ENCODE peak calls at places on chromosome 7, in seven cellular contexts. One of them, this sample, is unnamed.

GRCh38 chr7:155166673-155167370 is 96.7 kb downstream of the HTR5A start:
- DNase-seq in K562: peak
- DNase-seq in HepG2: no peak
- DNase-seq in SK-N-SH: no peak
- DNase-seq in H1: no peak
- DNase-seq in HCT116: peak
- DNase-seq in GM12878: no peak
- DNase-seq in this sample: peak

GRCh38 chr7:93179173-93179572 is 31.0 kb upstream of the SAMD9L start:
- DNase-seq in K562: no peak
- DNase-seq in HepG2: no peak
- DNase-seq in SK-N-SH: no peak
- DNase-seq in H1: no peak
- DNase-seq in HCT116: no peak
- DNase-seq in GM12878: no peak
- DNase-seq in this sample: no peak

GRCh38 chr7:1041471-1042160 is 2.7 kb upstream of the GPR146 start:
- DNase-seq in K562: no peak
- DNase-seq in HepG2: no peak
- DNase-seq in SK-N-SH: no peak
- DNase-seq in H1: no peak
- DNase-seq in HCT116: no peak
- DNase-seq in GM12878: no peak
- DNase-seq in this sample: no peak

GRCh38 chr7:158581440-158582088 is 6.1 kb downstream of the PTPRN2 start:
- DNase-seq in K562: no peak
- DNase-seq in HepG2: peak
- DNase-seq in SK-N-SH: no peak
- DNase-seq in H1: no peak
- DNase-seq in HCT116: no peak
- DNase-seq in GM12878: no peak
- DNase-seq in this sample: no peak

GRCh38 chr7:18408461-18408860 is 87.1 kb upstream of the HDAC9 start:
- DNase-seq in K562: no peak
- DNase-seq in HepG2: no peak
- DNase-seq in SK-N-SH: no peak
- DNase-seq in H1: no peak
- DNase-seq in HCT116: no peak
- DNase-seq in GM12878: no peak
- DNase-seq in this sample: no peak

GRCh38 chr7:142130282-142130681 is 18.8 kb downstream of the MGAM2 start:
- DNase-seq in K562: no peak
- DNase-seq in HepG2: no peak
- DNase-seq in SK-N-SH: no peak
- DNase-seq in H1: no peak
- DNase-seq in HCT116: no peak
- DNase-seq in GM12878: no peak
- DNase-seq in this sample: no peak

GRCh38 chr7:143437568-143437967 is 5.7 kb upstream of the TAS2R60 start:
- DNase-seq in K562: no peak
- DNase-seq in HepG2: no peak
- DNase-seq in SK-N-SH: no peak
- DNase-seq in H1: no peak
- DNase-seq in HCT116: no peak
- DNase-seq in GM12878: no peak
- DNase-seq in this sample: no peak

GRCh38 chr7:139915864-139916716 is 87.0 kb downstream of the TBXAS1 start:
- DNase-seq in K562: peak
- DNase-seq in HepG2: no peak
- DNase-seq in SK-N-SH: peak
- DNase-seq in H1: no peak
- DNase-seq in HCT116: peak
- DNase-seq in GM12878: peak
- DNase-seq in this sample: peak

GRCh38 chr7:70669859-70670258 is 462.1 kb upstream of the GALNT17 start:
- DNase-seq in K562: no peak
- DNase-seq in HepG2: no peak
- DNase-seq in SK-N-SH: no peak
- DNase-seq in H1: no peak
- DNase-seq in HCT116: no peak
- DNase-seq in GM12878: no peak
- DNase-seq in this sample: no peak

GRCh38 chr7:92749327-92749730 is 87.0 kb downstream of the CDK6 start:
- DNase-seq in K562: no peak
- DNase-seq in HepG2: no peak
- DNase-seq in SK-N-SH: no peak
- DNase-seq in H1: no peak
- DNase-seq in HCT116: no peak
- DNase-seq in GM12878: no peak
- DNase-seq in this sample: no peak

GRCh38 chr7:80521809-80522208 is 9.9 kb upstream of the GNAT3 start:
- DNase-seq in K562: no peak
- DNase-seq in HepG2: no peak
- DNase-seq in SK-N-SH: no peak
- DNase-seq in H1: no peak
- DNase-seq in HCT116: no peak
- DNase-seq in GM12878: no peak
- DNase-seq in this sample: peak

GRCh38 chr7:151864561-151864960 is 12.4 kb downstream of the PRKAG2 start:
- DNase-seq in K562: no peak
- DNase-seq in HepG2: no peak
- DNase-seq in SK-N-SH: no peak
- DNase-seq in H1: no peak
- DNase-seq in HCT116: no peak
- DNase-seq in GM12878: no peak
- DNase-seq in this sample: no peak

GRCh38 chr7:32298403-32299132 is 191.6 kb downstream of the LSM5 start:
- DNase-seq in K562: no peak
- DNase-seq in HepG2: no peak
- DNase-seq in SK-N-SH: peak
- DNase-seq in H1: no peak
- DNase-seq in HCT116: no peak
- DNase-seq in GM12878: no peak
- DNase-seq in this sample: peak

GRCh38 chr7:111788426-111788825 is 226.1 kb upstream of the IMMP2L start:
- DNase-seq in K562: no peak
- DNase-seq in HepG2: no peak
- DNase-seq in SK-N-SH: no peak
- DNase-seq in H1: no peak
- DNase-seq in HCT116: no peak
- DNase-seq in GM12878: no peak
- DNase-seq in this sample: no peak

GRCh38 chr7:149787428-149788299 is 14.3 kb upstream of the ZNF467 start:
- DNase-seq in K562: peak
- DNase-seq in HepG2: no peak
- DNase-seq in SK-N-SH: peak
- DNase-seq in H1: no peak
- DNase-seq in HCT116: no peak
- DNase-seq in GM12878: no peak
- DNase-seq in this sample: no peak

GRCh38 chr7:54811016-54811924 is 52.3 kb upstream of the SEC61G start:
- DNase-seq in K562: no peak
- DNase-seq in HepG2: no peak
- DNase-seq in SK-N-SH: no peak
- DNase-seq in H1: no peak
- DNase-seq in HCT116: no peak
- DNase-seq in GM12878: no peak
- DNase-seq in this sample: no peak

GRCh38 chr7:124106575-124106974 is 73.7 kb upstream of the TMEM229A start:
- DNase-seq in K562: no peak
- DNase-seq in HepG2: no peak
- DNase-seq in SK-N-SH: no peak
- DNase-seq in H1: no peak
- DNase-seq in HCT116: no peak
- DNase-seq in GM12878: no peak
- DNase-seq in this sample: no peak

GRCh38 chr7:54664235-54665228 is 94.5 kb downstream of the SEC61G start:
- DNase-seq in K562: peak
- DNase-seq in HepG2: peak
- DNase-seq in SK-N-SH: peak
- DNase-seq in H1: peak
- DNase-seq in HCT116: no peak
- DNase-seq in GM12878: no peak
- DNase-seq in this sample: peak

GRCh38 chr7:142788303-142789286 is 17.8 kb downstream of the PRSS2 start:
- DNase-seq in K562: no peak
- DNase-seq in HepG2: no peak
- DNase-seq in SK-N-SH: no peak
- DNase-seq in H1: no peak
- DNase-seq in HCT116: no peak
- DNase-seq in GM12878: no peak
- DNase-seq in this sample: no peak

GRCh38 chr7:55174856-55175255 is 156.0 kb downstream of the EGFR start:
- DNase-seq in K562: no peak
- DNase-seq in HepG2: no peak
- DNase-seq in SK-N-SH: no peak
- DNase-seq in H1: no peak
- DNase-seq in HCT116: no peak
- DNase-seq in GM12878: no peak
- DNase-seq in this sample: no peak

GRCh38 chr7:5533821-5534367 is 110.3 kb upstream of the TNRC18 start:
- DNase-seq in K562: no peak
- DNase-seq in HepG2: peak
- DNase-seq in SK-N-SH: no peak
- DNase-seq in H1: no peak
- DNase-seq in HCT116: no peak
- DNase-seq in GM12878: no peak
- DNase-seq in this sample: peak
- TF ChIP-seq JUND in K562: no peak
- TF ChIP-seq JUND in HepG2: no peak
- TF ChIP-seq JUND in SK-N-SH: no peak
- TF ChIP-seq JUND in H1: no peak
- TF ChIP-seq JUND in HCT116: no peak
- TF ChIP-seq JUND in GM12878: no peak
- TF ChIP-seq JUND in this sample: no peak

DNA sequence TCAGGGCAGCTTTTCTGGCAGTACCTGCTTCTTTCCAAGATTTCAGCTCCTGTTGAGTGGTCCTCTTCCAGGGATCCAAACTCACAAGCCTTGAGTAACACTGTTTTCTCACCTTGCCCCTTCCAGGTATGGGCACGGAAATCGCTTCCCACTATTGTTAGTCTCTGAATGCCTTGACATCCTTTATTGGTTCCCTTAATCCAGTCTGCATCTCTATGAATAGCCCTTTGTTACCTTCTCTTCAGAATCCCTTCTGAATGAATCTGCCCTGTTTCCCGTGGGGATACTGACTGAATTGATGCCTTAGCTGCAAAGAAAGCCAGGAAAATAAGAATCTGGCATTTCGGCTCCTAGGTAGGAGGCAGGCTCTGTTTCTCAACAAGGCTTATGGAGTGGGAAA is 467.7 kb downstream of the PLXNA4 start:
- DNase-seq in K562: no peak
- DNase-seq in HepG2: no peak
- DNase-seq in SK-N-SH: no peak
- DNase-seq in H1: no peak
- DNase-seq in HCT116: no peak
- DNase-seq in GM12878: no peak
- DNase-seq in this sample: no peak
- TF ChIP-seq JUND in K562: no peak
- TF ChIP-seq JUND in HepG2: no peak
- TF ChIP-seq JUND in SK-N-SH: no peak
- TF ChIP-seq JUND in H1: no peak
- TF ChIP-seq JUND in HCT116: no peak
- TF ChIP-seq JUND in GM12878: no peak
- TF ChIP-seq JUND in this sample: no peak

DNA sequence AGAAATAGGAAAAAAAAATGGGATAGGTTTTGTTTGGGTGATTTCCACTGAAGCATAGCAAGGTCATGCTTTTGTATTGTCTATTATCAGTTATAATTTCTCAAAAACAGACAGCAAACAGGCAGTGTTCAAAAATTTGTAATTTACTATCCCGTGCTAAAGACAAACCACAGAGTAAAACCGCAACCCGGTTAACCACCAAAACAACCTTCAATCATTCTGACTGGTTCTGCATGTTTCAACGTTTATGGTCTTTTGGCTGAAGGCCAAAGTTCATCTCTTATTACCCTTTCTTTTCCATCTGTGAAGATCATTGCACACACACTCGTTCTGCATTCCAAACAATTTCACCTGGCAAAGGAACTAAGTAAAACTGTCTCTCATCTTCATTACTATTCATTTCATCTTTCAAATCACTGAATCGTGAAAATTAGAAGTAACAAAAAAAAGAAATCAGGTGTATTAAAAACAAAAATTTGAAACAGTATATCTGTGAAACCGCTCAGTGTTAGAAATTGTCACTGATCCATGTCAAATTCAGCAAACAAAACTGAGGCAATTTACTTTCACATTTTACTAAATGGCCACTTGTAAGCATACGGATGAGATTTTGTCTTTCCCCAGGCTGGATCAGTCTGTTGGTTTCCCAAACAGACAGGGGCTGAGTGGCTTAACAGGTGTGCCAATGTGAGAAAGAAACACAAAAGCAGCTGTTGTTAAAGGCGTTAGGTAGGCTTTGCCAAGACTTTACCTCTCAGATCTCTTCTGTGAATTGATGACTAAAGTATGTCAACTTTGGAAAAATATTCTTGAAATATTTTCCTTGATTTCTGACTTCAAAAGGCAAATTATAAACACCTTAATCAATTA is 539.6 kb downstream of the CNTNAP2 start:
- DNase-seq in K562: no peak
- DNase-seq in HepG2: no peak
- DNase-seq in SK-N-SH: no peak
- DNase-seq in H1: no peak
- DNase-seq in HCT116: no peak
- DNase-seq in GM12878: no peak
- DNase-seq in this sample: no peak
- TF ChIP-seq JUND in K562: no peak
- TF ChIP-seq JUND in HepG2: no peak
- TF ChIP-seq JUND in SK-N-SH: no peak
- TF ChIP-seq JUND in H1: no peak
- TF ChIP-seq JUND in HCT116: no peak
- TF ChIP-seq JUND in GM12878: no peak
- TF ChIP-seq JUND in this sample: no peak

GRCh38 chr7:117871778-117872538 is 1.3 kb downstream of the CTTNBP2 start:
- DNase-seq in K562: no peak
- DNase-seq in HepG2: no peak
- DNase-seq in SK-N-SH: peak
- DNase-seq in H1: no peak
- DNase-seq in HCT116: no peak
- DNase-seq in GM12878: no peak
- DNase-seq in this sample: no peak
- TF ChIP-seq JUND in K562: no peak
- TF ChIP-seq JUND in HepG2: no peak
- TF ChIP-seq JUND in SK-N-SH: no peak
- TF ChIP-seq JUND in H1: no peak
- TF ChIP-seq JUND in HCT116: no peak
- TF ChIP-seq JUND in GM12878: no peak
- TF ChIP-seq JUND in this sample: no peak

DNA sequence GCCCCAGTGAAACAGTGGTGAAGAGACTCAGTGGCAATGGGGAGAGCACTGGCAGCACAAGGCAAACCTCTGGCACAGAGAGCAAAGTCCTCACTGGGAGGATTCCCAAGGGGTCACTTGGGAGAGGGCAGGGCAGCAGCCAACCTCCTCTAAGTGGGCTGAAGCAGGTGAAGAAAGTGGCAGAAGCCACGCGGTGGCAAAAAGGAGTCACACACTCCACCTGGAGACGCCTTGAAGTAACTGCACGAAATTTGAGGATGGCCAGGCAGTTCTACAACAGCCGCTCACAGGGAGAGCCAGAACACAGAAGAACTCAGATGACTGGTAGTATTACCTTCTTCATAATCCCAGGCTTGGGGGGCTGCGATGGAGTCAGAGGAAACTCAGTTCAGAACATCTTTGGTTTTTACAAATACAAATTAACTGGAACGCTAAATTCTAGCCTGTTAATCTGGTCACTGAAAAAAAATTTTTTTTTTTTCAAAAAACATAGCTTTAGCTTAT is 603 bp upstream of the IL6 start:
- DNase-seq in K562: peak
- DNase-seq in HepG2: peak
- DNase-seq in SK-N-SH: peak
- DNase-seq in H1: no peak
- DNase-seq in HCT116: peak
- DNase-seq in GM12878: no peak
- DNase-seq in this sample: peak
- TF ChIP-seq JUND in K562: no peak
- TF ChIP-seq JUND in HepG2: no peak
- TF ChIP-seq JUND in SK-N-SH: no peak
- TF ChIP-seq JUND in H1: no peak
- TF ChIP-seq JUND in HCT116: no peak
- TF ChIP-seq JUND in GM12878: no peak
- TF ChIP-seq JUND in this sample: no peak

This sample was measured in T47D.